ENCODE peak calls at places on chromosomes 11 and 22, in six cellular contexts. S is GM12891, L is H1, M is HepG2, N is GM12878, D is K562. U is an unnamed sample.

GRCh38 chr11:120424970-120425332 is 86.6 kb upstream of the GRIK4 start:
- DNase-seq in S (no peak), N (no peak), D (no peak), M (no peak), L (no peak), U (no peak)

GRCh38 chr11:3227568-3228444 is 4.4 kb downstream of the MRGPRE start:
- DNase-seq in D (no peak), S (no peak), M (no peak), N (no peak), L (no peak), U (peak)

GRCh38 chr22:50678651-50679521 is 6.3 kb downstream of the SHANK3 start:
- DNase-seq in S (no peak), N (no peak), L (no peak), M (no peak), D (no peak), U (no peak)

GRCh38 chr11:14418801-14419417 is 59.9 kb upstream of the RRAS2 start:
- DNase-seq in S (no peak), M (peak), N (no peak), D (peak), L (no peak), U (no peak)

GRCh38 chr11:20156280-20156875 is 3.9 kb downstream of the DBX1 start:
- DNase-seq in N (no peak), S (no peak), M (no peak), L (no peak), D (peak), U (no peak)

GRCh38 chr11:116553482-116553881 is 219.3 kb downstream of the BUD13 start:
- DNase-seq in S (no peak), M (no peak), D (peak), L (no peak), N (no peak), U (no peak)

GRCh38 chr11:83970061-83970671 is 684.0 kb upstream of the CCDC90B start:
- DNase-seq in M (no peak), D (no peak), N (peak), L (no peak), S (no peak), U (no peak)

GRCh38 chr11:69394902-69395690 is 86.4 kb upstream of the LINC01488 start:
- DNase-seq in D (no peak), L (no peak), M (no peak), S (no peak), N (no peak), U (no peak)

GRCh38 chr22:20244744-20245576 is 23.2 kb downstream of the RTN4R start:
- DNase-seq in D (peak), S (peak), N (no peak), L (no peak), M (no peak), U (no peak)

GRCh38 chr22:48889887-48890692 is 937.6 kb downstream of the BRD1 start:
- DNase-seq in D (no peak), M (no peak), N (no peak), L (no peak), S (no peak), U (no peak)

GRCh38 chr11:118001494-118001971 is 15.3 kb downstream of the IL10RA start:
- DNase-seq in M (no peak), L (no peak), S (no peak), N (no peak), D (no peak), U (no peak)

GRCh38 chr22:30982501-30982900 is 13.4 kb downstream of the TUG1 start:
- DNase-seq in N (no peak), M (no peak), L (no peak), D (no peak), S (no peak), U (no peak)

GRCh38 chr11:74506823-74507222 is 13.3 kb upstream of the LIPT2 start:
- DNase-seq in N (no peak), M (no peak), L (no peak), D (no peak), S (no peak), U (no peak)

GRCh38 chr22:28791841-28792490 is 8.4 kb downstream of the XBP1 start:
- DNase-seq in N (peak), L (no peak), S (no peak), M (no peak), D (no peak), U (no peak)

GRCh38 chr11:59545179-59546020 is 34.1 kb downstream of the OR4D9 start:
- DNase-seq in M (no peak), L (no peak), N (no peak), S (no peak), D (peak), U (no peak)

GRCh38 chr22:44000123-44000522 is 24.0 kb upstream of the PARVB start:
- DNase-seq in M (peak), S (no peak), L (no peak), D (no peak), N (no peak), U (no peak)

GRCh38 chr22:43996170-43996980 is 27.7 kb upstream of the PARVB start:
- DNase-seq in N (peak), D (no peak), L (no peak), S (peak), M (no peak), U (peak)

GRCh38 chr22:43999378-43999777 is 24.7 kb upstream of the PARVB start:
- DNase-seq in D (no peak), N (no peak), M (no peak), L (no peak), S (no peak), U (no peak)

GRCh38 chr22:43996981-43997265 is 27.2 kb upstream of the PARVB start:
- DNase-seq in D (no peak), S (no peak), M (no peak), L (no peak), N (no peak), U (no peak)

DNA sequence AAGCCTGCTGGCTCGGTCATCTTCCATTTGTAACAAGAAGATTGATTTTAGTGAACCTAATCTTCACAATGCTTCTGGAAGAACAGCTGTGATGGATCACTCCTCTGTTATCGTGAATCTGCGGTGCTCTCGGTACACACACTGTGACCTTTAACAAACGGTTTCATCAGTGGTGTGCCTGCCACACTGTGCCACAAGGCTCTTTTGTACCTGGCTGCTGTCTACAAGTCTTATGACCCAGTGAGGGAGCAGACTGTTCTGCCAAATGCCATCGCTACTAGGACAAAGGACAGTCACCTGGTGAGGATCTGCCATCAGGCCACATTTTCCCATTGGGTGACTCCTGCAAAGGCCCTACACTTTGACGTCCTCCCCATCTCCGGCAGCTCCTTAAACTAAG is 25.2 kb upstream of the PARVB start:
- DNase-seq in S (no peak), D (no peak), N (no peak), L (no peak), M (no peak), U (no peak)
- TF ChIP-seq POLR2A in S (no peak), D (no peak), N (no peak), L (no peak), M (no peak), U (no peak)

DNA sequence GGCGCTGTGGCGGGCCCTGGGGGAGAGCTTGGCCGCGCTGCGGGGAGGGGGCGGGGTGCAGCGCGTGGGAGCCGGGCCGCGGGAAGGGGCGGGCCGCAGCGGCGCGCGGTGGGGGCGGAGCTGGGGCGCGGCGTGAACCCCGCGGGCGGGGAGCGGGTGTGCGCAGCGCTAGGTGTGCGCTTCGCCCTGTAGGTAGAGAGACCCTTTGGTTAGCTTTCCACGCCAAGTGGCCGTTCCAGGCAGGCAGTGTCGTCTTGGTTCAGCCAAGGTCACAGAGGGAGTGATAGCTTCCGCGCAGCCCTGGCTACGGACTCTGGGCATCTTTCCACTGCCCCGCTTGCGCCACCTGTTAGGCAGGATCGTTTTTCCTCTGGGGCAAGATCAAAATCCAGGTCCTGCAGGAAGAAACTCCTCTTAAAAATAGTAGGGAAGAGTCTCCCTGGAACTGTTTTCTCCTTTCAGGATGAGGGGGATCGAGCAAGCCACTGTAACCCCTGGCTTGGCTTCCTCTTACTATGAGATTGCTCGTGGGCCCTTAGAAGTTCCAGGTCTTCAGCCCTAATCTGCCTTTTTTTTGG is 434 bp downstream of the BANF1 start:
- DNase-seq in M (peak), L (no peak), N (no peak), S (peak), D (peak), U (peak)
- TF ChIP-seq POLR2AphosphoS5 in M (peak), L (peak), N (peak), S (no peak), D (no peak), U (no peak)

GRCh38 chr22:46625113-46625842 is 5.1 kb downstream of the GRAMD4 start:
- DNase-seq in L (no peak), N (no peak), S (no peak), M (no peak), D (no peak), U (no peak)
- TF ChIP-seq TAF1 in L (no peak), N (no peak), S (no peak), M (no peak), D (no peak), U (no peak)

DNA sequence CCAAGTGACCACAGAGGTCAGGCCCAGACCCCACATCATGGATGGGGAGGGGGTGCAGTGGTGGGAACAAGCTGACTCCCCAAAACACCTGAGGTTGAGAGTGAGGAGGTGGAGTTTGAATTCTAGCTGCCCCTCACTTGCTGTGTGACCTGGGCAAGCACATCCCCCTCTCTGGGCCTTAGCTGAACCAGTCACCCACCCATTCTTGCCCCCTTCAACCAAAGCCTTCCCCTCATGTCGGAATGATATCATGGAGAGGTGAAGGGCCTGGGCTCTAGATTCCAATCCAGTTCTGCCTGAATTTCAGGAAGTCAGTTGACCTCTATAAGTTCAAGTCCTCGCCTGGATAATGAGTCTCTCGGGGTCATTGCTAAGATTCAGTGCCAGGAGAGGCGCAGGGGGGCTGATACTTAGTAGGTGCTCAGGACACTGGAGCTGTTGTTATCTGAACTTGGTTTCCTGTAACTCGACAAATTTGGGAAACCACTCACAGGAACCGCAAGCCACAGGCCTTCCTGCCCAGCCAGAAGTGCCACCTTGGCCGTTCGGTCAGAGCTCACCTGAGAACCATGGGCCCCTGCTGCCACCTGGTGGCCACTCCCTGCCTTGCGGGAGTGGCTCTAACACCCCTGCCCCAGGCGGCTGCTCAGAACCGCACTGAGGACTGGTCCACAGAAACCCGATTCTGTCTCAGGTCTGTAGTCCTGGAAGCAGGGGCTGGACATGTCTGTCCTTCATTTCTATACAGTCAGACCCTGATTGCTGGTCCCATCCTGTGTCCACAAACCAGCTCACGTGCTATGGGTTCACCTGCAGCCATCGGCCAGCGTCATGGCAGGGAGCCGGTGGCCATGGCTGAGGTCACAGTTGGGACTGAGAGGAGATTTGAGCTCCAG is 6.9 kb downstream of the CDC42EP1 start:
- DNase-seq in M (peak), S (peak), L (no peak), N (peak), D (peak), U (peak)
- TF ChIP-seq POLR2A in M (peak), S (no peak), L (no peak), N (no peak), D (peak), U (no peak)

U was measured in GM12892.